ENCODE peak calls at places on chromosomes 2 and 18, in seven cellular contexts. G is H1; T is SK-N-SH; L is endothelial cell of umbilical vein; X is adrenal gland; J is BE2C; U is CD4-positive, CD25-positive, alpha-beta regulatory T cell. D is an unnamed sample.
A peak's percentile ranks its signal among the peaks of the same experiment; 100 is the strongest.

GRCh38 chr2:147232225-147232669 is 612.6 kb upstream of the ACVR2A start:
- DNase-seq in G (no peak), T (no peak), L (no peak), X (no peak), J (no peak), U (no peak), D (no peak)

GRCh38 chr2:206213514-206213845 is 53.8 kb downstream of the EEF1B2 start:
- DNase-seq in G (no peak), T (no peak), L (no peak), X (no peak), J (no peak), U (no peak), D (no peak)

GRCh38 chr2:73003027-73003426 is 68.5 kb downstream of the SFXN5 start:
- DNase-seq in G (peak; percentile 20), T (no peak), L (no peak), X (no peak), J (no peak), U (no peak), D (no peak)

GRCh38 chr2:64943387-64944150 is 45.6 kb upstream of the SLC1A4 start:
- DNase-seq in G (no peak), T (no peak), L (no peak), X (peak; percentile 93), J (no peak), U (no peak), D (no peak)

GRCh38 chr2:127700527-127701192 is 637 bp upstream of the SFT2D3 start:
- DNase-seq in G (peak; percentile 76), T (no peak), L (no peak), X (peak; percentile 60), J (no peak), U (no peak), D (no peak)

GRCh38 chr2:197266477-197266876 is 44.1 kb downstream of the ANKRD44 start:
- DNase-seq in G (no peak), T (no peak), L (no peak), X (no peak), J (no peak), U (peak; percentile 58), D (no peak)

GRCh38 chr18:24600076-24600654 is 139.7 kb downstream of the HRH4 start:
- DNase-seq in G (no peak), T (peak; percentile 56), L (peak; percentile 76), X (peak; percentile 27), J (peak; percentile 8), U (no peak), D (no peak)

GRCh38 chr2:210586381-210586780 is 30.0 kb downstream of the CPS1 start:
- DNase-seq in G (no peak), T (no peak), L (no peak), X (no peak), J (no peak), U (no peak), D (no peak)

GRCh38 chr18:47531759-47532158 is 280.3 kb upstream of the SKOR2 start:
- DNase-seq in G (peak; percentile 61), T (peak; percentile 76), L (no peak), X (no peak), J (no peak), U (no peak), D (no peak)

GRCh38 chr18:48693625-48694262 is 154.9 kb downstream of the CTIF start:
- DNase-seq in G (no peak), T (no peak), L (no peak), X (no peak), J (no peak), U (no peak), D (no peak)

GRCh38 chr18:63119647-63120046 is 199.9 kb downstream of the BCL2 start:
- DNase-seq in G (no peak), T (peak; percentile 59), L (peak; percentile 37), X (peak; percentile 40), J (peak; percentile 36), U (no peak), D (no peak)

GRCh38 chr2:198873771-198874501 is 583.8 kb downstream of the SATB2 start:
- DNase-seq in G (no peak), T (no peak), L (no peak), X (no peak), J (no peak), U (no peak), D (no peak)

GRCh38 chr18:57353940-57354461 is 1.6 kb downstream of the ST8SIA3 start:
- DNase-seq in G (peak; percentile 93), T (peak; percentile 77), L (peak; percentile 22), X (peak; percentile 43), J (peak; percentile 54), U (no peak), D (no peak)

GRCh38 chr18:67243799-67244587 is 272.5 kb downstream of the DSEL start:
- DNase-seq in G (no peak), T (no peak), L (peak; percentile 53), X (no peak), J (no peak), U (no peak), D (no peak)

GRCh38 chr2:175600024-175600831 is 401.8 kb downstream of the LNPK start:
- DNase-seq in G (no peak), T (peak; percentile 62), L (no peak), X (peak; percentile 81), J (peak; percentile 71), U (no peak), D (no peak)

GRCh38 chr2:10331033-10331701 is 28.5 kb downstream of the HPCAL1 start:
- DNase-seq in G (no peak), T (no peak), L (peak; percentile 49), X (no peak), J (peak; percentile 48), U (peak; percentile 65), D (peak; percentile 70)

GRCh38 chr2:46383113-46383395 is 85.8 kb downstream of the EPAS1 start:
- DNase-seq in G (no peak), T (no peak), L (no peak), X (no peak), J (no peak), U (no peak), D (no peak)

GRCh38 chr2:46382331-46383112 is 85.3 kb downstream of the EPAS1 start:
- DNase-seq in G (no peak), T (no peak), L (no peak), X (peak; percentile 14), J (no peak), U (no peak), D (no peak)

GRCh38 chr2:46385786-46386577 is 88.8 kb downstream of the EPAS1 start:
- DNase-seq in G (no peak), T (no peak), L (no peak), X (peak; percentile 14), J (peak; percentile 58), U (no peak), D (no peak)

GRCh38 chr2:46383784-46384456 is 86.7 kb downstream of the EPAS1 start:
- DNase-seq in G (no peak), T (no peak), L (no peak), X (peak; percentile 5), J (no peak), U (no peak), D (no peak)

GRCh38 chr2:46384457-46384815 is 87.2 kb downstream of the EPAS1 start:
- DNase-seq in G (no peak), T (no peak), L (no peak), X (peak; percentile 15), J (no peak), U (no peak), D (no peak)
- H3K9me3 ChIP-seq in G (no peaks in the 10 kb centered on the region), T (no peaks in the 10 kb centered on the region), L (no peaks in the 10 kb centered on the region), X (no peaks in the 10 kb centered on the region), J (no peaks in the 10 kb centered on the region), U (no peaks in the 10 kb centered on the region), D (no peaks in the 10 kb centered on the region)

DNA sequence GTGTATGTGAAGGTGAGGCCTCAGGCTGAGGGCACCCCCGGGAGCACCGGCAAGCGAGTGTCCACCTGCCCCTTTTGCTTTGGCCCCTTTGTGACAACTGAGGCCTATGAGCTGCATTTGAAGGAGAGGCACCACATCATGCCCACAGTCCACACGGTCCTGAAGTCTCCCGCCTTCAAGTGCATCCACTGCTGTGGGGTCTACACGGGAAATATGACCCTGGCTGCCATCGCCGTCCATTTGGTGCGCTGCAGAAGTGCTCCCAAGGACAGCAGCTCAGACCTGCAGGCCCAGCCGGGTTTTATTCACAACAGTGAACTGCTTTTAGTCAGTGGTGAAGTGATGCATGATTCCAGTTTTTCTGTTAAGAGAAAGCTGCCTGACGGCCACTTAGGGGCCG is 28.9 kb downstream of the ADNP2 start:
- DNase-seq in G (no peak), T (no peak), L (no peak), X (no peak), J (no peak), U (no peak), D (no peak)
- H3K9me3 ChIP-seq in G (no peaks in the 10 kb centered on the region), T (no peaks in the 10 kb centered on the region), L (no peaks in the 10 kb centered on the region), X (no peaks in the 10 kb centered on the region), J (no peaks in the 10 kb centered on the region), U (no peaks in the 10 kb centered on the region), D (no peaks in the 10 kb centered on the region)

GRCh38 chr2:130977461-130978050 is 115.7 kb downstream of the FAM168B start:
- DNase-seq in G (no peak), T (no peak), L (no peak), X (no peak), J (no peak), U (no peak), D (no peak)

GRCh38 chr2:130975729-130976128 is 117.5 kb downstream of the FAM168B start:
- DNase-seq in G (no peak), T (no peak), L (no peak), X (no peak), J (no peak), U (no peak), D (no peak)

GRCh38 chr2:130972410-130972809 is 120.8 kb downstream of the FAM168B start:
- DNase-seq in G (no peak), T (no peak), L (no peak), X (no peak), J (no peak), U (no peak), D (no peak)

DNA sequence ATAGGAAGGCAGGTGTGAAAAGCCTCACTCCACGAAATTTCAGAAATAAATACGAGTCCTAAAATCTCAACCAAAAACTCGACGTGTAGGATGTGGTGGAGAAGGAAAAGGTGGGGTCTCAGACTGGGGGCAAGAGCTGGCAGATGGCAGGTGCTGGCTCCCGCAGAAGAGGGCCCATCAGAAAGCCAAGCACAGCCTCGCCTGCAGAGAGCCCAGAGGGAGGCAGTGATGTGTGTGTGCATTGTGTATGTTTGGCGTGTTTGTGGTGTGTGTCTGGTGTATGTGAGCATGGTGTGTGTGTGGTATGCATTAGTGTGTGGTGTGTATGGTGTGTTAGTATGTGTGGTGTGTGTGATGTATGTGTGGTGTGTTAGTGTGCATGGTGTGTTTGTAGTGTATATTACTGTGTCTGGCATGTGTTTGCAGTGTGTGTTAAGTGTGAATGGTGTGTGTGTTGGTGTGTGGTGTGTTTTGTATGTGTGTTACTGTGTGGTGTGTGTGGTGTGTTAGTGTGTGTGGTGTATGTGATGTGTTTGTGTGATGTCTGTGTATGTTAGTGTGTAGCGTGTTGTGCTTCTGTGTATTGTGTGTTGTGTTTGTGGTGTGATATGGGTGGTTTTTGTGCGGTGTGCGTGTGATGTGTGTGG is 116.5 kb downstream of the FAM168B start:
- DNase-seq in G (no peak), T (no peak), L (no peak), X (no peak), J (no peak), U (no peak), D (no peak)
- H3K9me3 ChIP-seq in G (peaks cover 7% of the 10 kb centered on the region), T (no peaks in the 10 kb centered on the region), L (no peaks in the 10 kb centered on the region), X (no peaks in the 10 kb centered on the region), J (no peaks in the 10 kb centered on the region), U (peaks cover 8% of the 10 kb centered on the region), D (no peaks in the 10 kb centered on the region)

DNA sequence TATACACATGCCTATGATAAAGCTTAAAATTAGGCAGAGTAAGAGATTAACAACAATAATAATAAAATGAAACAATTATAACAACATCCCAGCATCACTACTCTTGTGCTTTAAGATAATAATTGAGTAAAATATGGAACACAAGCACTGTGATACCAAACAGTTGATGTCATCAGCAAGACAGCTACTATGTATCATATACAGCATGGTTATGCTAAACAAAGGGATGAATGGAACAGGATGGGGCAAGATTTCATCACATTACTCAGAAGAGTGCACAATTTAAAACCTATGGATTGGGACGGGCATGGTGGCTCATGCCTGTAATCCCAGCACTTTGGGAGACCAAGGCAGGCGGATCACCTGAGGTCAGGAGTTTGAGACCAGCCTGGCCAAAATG is 1221.0 kb downstream of the SUCLG1 start:
- DNase-seq in G (no peak), T (no peak), L (no peak), X (no peak), J (no peak), U (no peak), D (no peak)
- H3K9me3 ChIP-seq in G (no peaks in the 10 kb centered on the region), T (no peaks in the 10 kb centered on the region), L (no peaks in the 10 kb centered on the region), X (no peaks in the 10 kb centered on the region), J (no peaks in the 10 kb centered on the region), U (no peaks in the 10 kb centered on the region), D (no peaks in the 10 kb centered on the region)